ENCODE peak calls at places on chromosomes 16 and 17, in eight cellular contexts. D is A549, P is HCT116, I is K562, V is GM12878, Q is Panc1, B is HepG2, R is SK-N-SH. E is an unnamed sample. For H3K4me1, the result is how much of the 10 kb centered on the place peaks cover.

GRCh38 chr16:21994856-21995465 is 6.0 kb downstream of the PDZD9 start:
- DNase-seq in D (no peak), P (no peak), I (peak), V (no peak), Q (no peak), B (peak), R (no peak), E (peak)

GRCh38 chr17:18257747-18258355 is 687 bp downstream of the FLII start:
- DNase-seq in D (peak), P (no peak), I (peak), V (no peak), Q (no peak), B (peak), R (peak), E (peak)

GRCh38 chr16:77971306-77972131 is 50.8 kb upstream of the CLEC3A start:
- DNase-seq in D (peak), P (peak), I (peak), V (no peak), Q (peak), B (peak), R (peak), E (peak)

GRCh38 chr17:61251939-61252865 is 147.4 kb upstream of the TBX2 start:
- DNase-seq in D (peak), P (no peak), I (no peak), V (no peak), Q (no peak), B (no peak), R (peak), E (no peak)

GRCh38 chr17:28875856-28876564 is 21.2 kb downstream of the ERAL1 start:
- DNase-seq in D (no peak), P (no peak), I (no peak), V (no peak), Q (no peak), B (no peak), R (no peak), E (no peak)

GRCh38 chr16:66205287-66206167 is 161.0 kb upstream of the CDH5 start:
- DNase-seq in D (no peak), P (no peak), I (no peak), V (no peak), Q (no peak), B (no peak), R (no peak), E (no peak)

GRCh38 chr16:23857256-23857891 is 21.6 kb downstream of the PRKCB start:
- DNase-seq in D (no peak), P (no peak), I (no peak), V (no peak), Q (no peak), B (no peak), R (no peak), E (no peak)

GRCh38 chr17:73568934-73569333 is 75.3 kb downstream of the SDK2 start:
- DNase-seq in D (no peak), P (no peak), I (no peak), V (no peak), Q (no peak), B (no peak), R (no peak), E (no peak)

GRCh38 chr16:2473999-2474876 is 689 bp upstream of the TBC1D24 start:
- DNase-seq in D (peak), P (no peak), I (peak), V (no peak), Q (no peak), B (no peak), R (peak), E (peak)

GRCh38 chr17:488993-489757 is 136.6 kb upstream of the RPH3AL start:
- DNase-seq in D (peak), P (peak), I (no peak), V (no peak), Q (peak), B (peak), R (peak), E (peak)

GRCh38 chr16:88013091-88013609 is 61.9 kb downstream of the BANP start:
- DNase-seq in D (no peak), P (no peak), I (no peak), V (no peak), Q (no peak), B (no peak), R (no peak), E (no peak)

GRCh38 chr17:2259769-2260536 is 43.6 kb downstream of the SMG6 start:
- DNase-seq in D (no peak), P (no peak), I (no peak), V (peak), Q (no peak), B (no peak), R (no peak), E (no peak)

GRCh38 chr16:11211061-11211976 is 44.7 kb downstream of the SOCS1 start:
- DNase-seq in D (no peak), P (no peak), I (no peak), V (no peak), Q (no peak), B (peak), R (no peak), E (no peak)

GRCh38 chr17:233473-233941 is 52.1 kb upstream of the DOC2B start:
- DNase-seq in D (no peak), P (no peak), I (no peak), V (no peak), Q (no peak), B (peak), R (no peak), E (no peak)

GRCh38 chr17:9434502-9435113 is 141.0 kb downstream of the STX8 start:
- DNase-seq in D (no peak), P (no peak), I (no peak), V (no peak), Q (no peak), B (no peak), R (no peak), E (no peak)

GRCh38 chr16:81458149-81458669 is 13.6 kb downstream of the CMIP start:
- DNase-seq in D (no peak), P (no peak), I (no peak), V (no peak), Q (no peak), B (no peak), R (no peak), E (no peak)

GRCh38 chr16:71540-72341 is 690 bp downstream of the RHBDF1 start:
- DNase-seq in D (peak), P (peak), I (peak), V (no peak), Q (no peak), B (peak), R (peak), E (peak)

GRCh38 chr16:51431517-51432241 is 280.6 kb upstream of the SALL1 start:
- DNase-seq in D (peak), P (no peak), I (no peak), V (no peak), Q (peak), B (no peak), R (peak), E (no peak)

GRCh38 chr16:58366247-58367031 is 25.8 kb upstream of the GINS3 start:
- DNase-seq in D (peak), P (no peak), I (no peak), V (no peak), Q (peak), B (peak), R (no peak), E (no peak)

GRCh38 chr17:80270104-80270503 is 9.5 kb downstream of the RNF213 start:
- DNase-seq in D (no peak), P (no peak), I (no peak), V (no peak), Q (no peak), B (no peak), R (no peak), E (peak)

GRCh38 chr17:45145035-45145389 is 3.3 kb upstream of the HEXIM1 start:
- DNase-seq in D (no peak), P (no peak), I (no peak), V (no peak), Q (no peak), B (no peak), R (no peak), E (no peak)

GRCh38 chr17:81365601-81366585 is 29.4 kb upstream of the BAHCC1 start:
- DNase-seq in D (no peak), P (peak), I (no peak), V (peak), Q (no peak), B (peak), R (peak), E (no peak)

DNA sequence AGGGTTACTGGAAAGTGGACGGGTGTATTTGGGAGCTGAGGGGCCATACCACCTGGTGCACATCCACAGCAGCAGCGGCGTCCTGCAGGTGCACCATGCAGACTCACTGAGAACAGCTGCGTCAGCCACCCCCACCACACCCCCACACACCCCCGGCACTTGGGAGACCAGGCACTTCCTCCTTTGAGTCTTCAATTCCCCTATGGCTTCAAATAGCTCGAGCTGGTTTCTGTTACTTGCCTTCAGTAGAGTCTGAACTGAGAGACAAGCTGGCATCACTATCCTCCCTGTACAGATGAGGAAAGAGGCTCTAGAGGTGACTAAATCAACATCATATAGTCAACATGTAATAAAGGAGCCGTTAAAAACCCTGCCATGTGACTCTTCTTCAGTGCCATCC is 15.4 kb downstream of the CUEDC1 start:
- DNase-seq in D (no peak), P (no peak), I (no peak), V (peak), Q (no peak), B (no peak), R (no peak), E (no peak)
- TF ChIP-seq REST in D (no peak), P (no peak), I (no peak), V (no peak), Q (no peak), B (no peak), R (no peak), E (no peak)

DNA sequence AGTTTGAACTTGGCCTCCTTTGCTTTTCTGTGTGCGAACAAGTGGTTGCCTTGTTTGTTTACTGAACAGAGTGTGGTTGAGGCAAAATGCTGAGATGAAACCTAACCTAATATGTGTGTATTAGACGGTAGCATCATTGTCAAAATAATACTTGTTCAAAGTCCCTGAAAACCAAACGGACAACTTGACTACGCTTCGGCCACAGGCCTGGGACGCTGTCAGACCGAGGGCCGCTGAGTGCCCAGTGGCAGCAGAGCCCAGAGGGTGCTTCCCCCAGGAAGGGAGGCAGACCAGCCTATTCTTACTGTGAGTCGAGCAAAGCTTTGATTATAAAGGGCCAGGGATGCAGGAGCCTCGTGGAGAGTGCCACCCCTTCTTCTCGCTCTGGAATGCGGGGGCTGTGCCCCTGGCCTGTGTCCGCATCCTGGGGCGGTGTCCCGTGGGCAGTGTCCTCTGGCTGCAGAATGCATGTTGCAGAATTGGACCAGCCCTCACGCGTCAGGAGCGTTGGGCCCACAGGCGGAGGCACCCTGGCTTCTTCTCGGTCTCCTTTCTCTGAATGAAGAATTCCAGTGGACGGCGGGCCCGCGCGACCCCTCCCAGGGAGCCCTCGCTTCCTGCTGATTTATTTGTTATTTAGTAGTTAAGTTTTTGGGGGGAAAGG is 5.2 kb downstream of the ACSF3 start:
- DNase-seq in D (no peak), P (no peak), I (no peak), V (no peak), Q (no peak), B (no peak), R (no peak), E (no peak)
- H3K4me1 ChIP-seq in D (under half), P (under half), I (half or more), V (under half), Q (under half), B (half or more), R (under half), E (under half)

DNA sequence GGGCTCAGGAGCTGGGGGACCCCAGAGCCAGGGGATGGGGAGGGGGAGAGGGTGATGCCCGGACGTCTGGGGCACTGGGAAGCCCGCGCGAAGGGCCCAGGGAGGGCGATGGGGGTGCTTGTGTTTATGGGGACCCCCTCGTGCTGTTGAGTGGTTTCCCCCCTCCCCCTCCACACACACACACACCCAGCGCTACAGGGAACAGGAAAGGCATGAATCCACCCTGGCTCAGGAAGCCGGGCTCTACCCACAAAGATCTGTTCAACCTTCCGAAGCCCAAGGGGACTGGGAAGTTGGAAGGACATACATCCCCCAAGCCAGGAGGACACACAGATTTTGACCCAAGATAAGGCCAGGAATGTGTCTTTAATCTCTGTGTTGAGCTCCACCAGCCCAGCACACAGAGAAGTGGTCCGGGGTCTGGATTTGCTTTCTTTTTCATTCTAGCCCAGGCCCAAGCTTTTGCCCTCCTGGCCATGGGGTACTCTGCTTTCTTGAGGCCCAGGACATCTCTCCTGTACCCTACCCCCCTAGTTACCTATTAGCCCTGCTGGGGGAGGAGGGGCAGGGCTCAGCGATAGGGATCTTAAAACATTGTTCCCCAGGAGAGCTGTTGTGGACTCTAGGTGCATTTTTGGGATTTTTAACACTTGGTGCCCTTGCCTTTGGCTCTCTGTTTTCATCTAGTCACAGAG is 1.2 kb downstream of the UBALD2 start:
- DNase-seq in D (no peak), P (no peak), I (no peak), V (no peak), Q (no peak), B (peak), R (peak), E (no peak)
- TF ChIP-seq REST in D (no peak), P (no peak), I (no peak), V (no peak), Q (no peak), B (no peak), R (no peak), E (no peak)

DNA sequence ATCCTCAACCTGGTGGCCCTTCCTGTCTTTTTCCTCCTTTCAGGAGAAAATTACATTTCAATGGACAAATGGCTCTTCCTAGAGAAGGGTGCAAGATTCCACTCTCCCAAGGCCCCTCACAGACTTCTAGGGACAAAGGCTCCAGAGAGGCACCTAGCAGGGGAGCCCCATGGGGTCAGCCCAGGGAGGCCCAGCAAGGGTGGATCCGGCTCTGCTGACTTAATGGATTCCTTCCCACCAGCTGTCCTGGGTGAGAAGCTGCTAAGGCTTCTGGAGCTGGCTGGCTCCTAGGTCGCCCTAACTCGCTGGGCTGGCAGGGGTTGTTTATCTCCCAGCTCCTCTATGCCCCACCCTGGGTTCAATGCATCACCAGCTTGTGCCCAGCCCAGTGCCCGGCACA is 152.4 kb downstream of the ZNF423 start:
- DNase-seq in D (no peak), P (no peak), I (no peak), V (no peak), Q (no peak), B (no peak), R (no peak), E (no peak)
- H3K4me1 ChIP-seq in D (under half), P (under half), I (under half), V (under half), Q (under half), B (under half), R (half or more), E (half or more)

GRCh38 chr16:68229431-68230175 is 6.3 kb downstream of the ESRP2 start:
- DNase-seq in D (peak), P (no peak), I (peak), V (no peak), Q (no peak), B (peak), R (peak), E (peak)
- TF ChIP-seq REST in D (no peak), P (no peak), I (no peak), V (no peak), Q (no peak), B (no peak), R (no peak), E (no peak)

GRCh38 chr17:69505740-69506139 is 91.2 kb downstream of the MAP2K6 start:
- DNase-seq in D (no peak), P (no peak), I (no peak), V (no peak), Q (no peak), B (no peak), R (no peak), E (no peak)
- H3K4me1 ChIP-seq in D (under half), P (under half), I (under half), V (under half), Q (under half), B (under half), R (under half), E (under half)

E was measured in GM23338.